ENCODE peak calls at places on chromosomes 12 and 14, in seven cellular contexts. E, L, C, J, G, R and H are unnamed samples.

GRCh38 chr12:75814856-75815754 is 216.5 kb downstream of the PHLDA1 start:
- DNase-seq in J (peak), G (peak), L (no peak), C (no peak), E (peak), R (peak), H (peak)

GRCh38 chr12:19978193-19978592 is 390.1 kb upstream of the PDE3A start:
- DNase-seq in G (no peak), R (no peak), C (no peak), E (no peak), J (peak), L (no peak), H (no peak)

GRCh38 chr14:42855159-42855558 is 1248.5 kb downstream of the LRFN5 start:
- DNase-seq in R (no peak), C (no peak), E (no peak), L (no peak), J (no peak), G (no peak), H (no peak)

GRCh38 chr14:60204843-60205774 is 39.9 kb upstream of the DHRS7 start:
- DNase-seq in G (no peak), L (no peak), C (no peak), J (no peak), R (no peak), E (no peak), H (no peak)

GRCh38 chr14:104289485-104289884 is 151.1 kb downstream of the KIF26A start:
- DNase-seq in R (no peak), C (no peak), E (no peak), J (no peak), G (no peak), L (peak), H (no peak)

GRCh38 chr12:54983536-54984102 is 943 bp downstream of the TESPA1 start:
- DNase-seq in J (no peak), L (no peak), R (no peak), E (no peak), C (no peak), G (no peak), H (no peak)

GRCh38 chr14:61765225-61765943 is 3.2 kb downstream of the SNAPC1 start:
- DNase-seq in L (no peak), G (no peak), E (no peak), R (no peak), C (no peak), J (no peak), H (no peak)

GRCh38 chr12:53825246-53826081 is 73.7 kb upstream of the CISTR start:
- DNase-seq in J (peak), E (no peak), R (no peak), L (no peak), G (no peak), C (no peak), H (no peak)

GRCh38 chr12:100219328-100220109 is 18.9 kb downstream of the ACTR6 start:
- DNase-seq in J (no peak), E (no peak), G (no peak), C (no peak), L (no peak), R (no peak), H (no peak)

GRCh38 chr12:103470664-103471063 is 25.1 kb downstream of the C12orf42 start:
- DNase-seq in R (no peak), G (no peak), C (no peak), E (no peak), L (no peak), J (peak), H (no peak)

GRCh38 chr12:104381721-104382480 is 74.8 kb upstream of the CHST11 start:
- DNase-seq in E (peak), R (peak), G (peak), J (peak), L (peak), C (peak), H (peak)

GRCh38 chr12:94710933-94711332 is 60.6 kb upstream of the TMCC3 start:
- DNase-seq in J (peak), R (no peak), E (no peak), G (no peak), L (no peak), C (no peak), H (peak)

GRCh38 chr14:42736408-42736807 is 1129.7 kb downstream of the LRFN5 start:
- DNase-seq in J (no peak), L (no peak), R (no peak), C (no peak), G (no peak), E (no peak), H (no peak)

GRCh38 chr14:102212356-102212755 is 72.7 kb downstream of the WDR20 start:
- DNase-seq in J (no peak), G (no peak), C (no peak), E (no peak), L (peak), R (no peak), H (no peak)

GRCh38 chr12:98799822-98800221 is 154.7 kb downstream of the APAF1 start:
- DNase-seq in E (no peak), R (no peak), G (no peak), L (no peak), J (no peak), C (no peak), H (no peak)

GRCh38 chr14:71604231-71604630 is 328.0 kb upstream of the RGS6 start:
- DNase-seq in G (no peak), E (no peak), J (no peak), R (no peak), C (no peak), L (no peak), H (no peak)

GRCh38 chr12:69484428-69484827 is 14.2 kb downstream of the FRS2 start:
- DNase-seq in R (no peak), C (no peak), L (no peak), J (no peak), G (no peak), E (no peak), H (peak)

GRCh38 chr14:75418779-75419768 is 8.7 kb upstream of the JDP2 start:
- DNase-seq in R (no peak), G (no peak), C (peak), E (no peak), J (peak), L (no peak), H (no peak)

GRCh38 chr14:41505491-41505890 is 101.2 kb upstream of the LRFN5 start:
- DNase-seq in J (no peak), E (no peak), L (no peak), G (no peak), R (no peak), C (no peak), H (no peak)

GRCh38 chr14:59130472-59130871 is 58.0 kb upstream of the DAAM1 start:
- DNase-seq in J (no peak), L (peak), R (no peak), E (no peak), C (no peak), G (no peak), H (no peak)

GRCh38 chr14:23365353-23366162 is 586 bp upstream of the EFS start:
- DNase-seq in L (no peak), C (no peak), J (no peak), G (no peak), R (no peak), E (no peak), H (no peak)

GRCh38 chr12:124498870-124499753 is 68.3 kb downstream of the NCOR2 start:
- DNase-seq in E (no peak), J (no peak), R (peak), G (no peak), C (no peak), L (no peak), H (no peak)

GRCh38 chr12:57377103-57377840 is 53.6 kb downstream of the R3HDM2 start:
- DNase-seq in C (no peak), R (no peak), L (no peak), G (no peak), J (no peak), E (no peak), H (peak)

GRCh38 chr12:128871516-128871892 is 18.2 kb downstream of the GLT1D1 start:
- DNase-seq in G (no peak), C (no peak), J (no peak), E (no peak), R (no peak), L (no peak), H (no peak)

GRCh38 chr14:102652194-102652593 is 59.7 kb downstream of the RCOR1 start:
- DNase-seq in L (no peak), R (no peak), C (no peak), J (no peak), E (no peak), G (no peak), H (no peak)

GRCh38 chr14:76768201-76768656 is 7.0 kb downstream of the VASH1 start:
- DNase-seq in C (peak), E (peak), G (no peak), J (no peak), R (peak), L (no peak), H (peak)
- TF ChIP-seq POLR2A in C (no peak), E (peak), G (no peak), J (no peak), R (no peak), L (no peak), H (peak)

DNA sequence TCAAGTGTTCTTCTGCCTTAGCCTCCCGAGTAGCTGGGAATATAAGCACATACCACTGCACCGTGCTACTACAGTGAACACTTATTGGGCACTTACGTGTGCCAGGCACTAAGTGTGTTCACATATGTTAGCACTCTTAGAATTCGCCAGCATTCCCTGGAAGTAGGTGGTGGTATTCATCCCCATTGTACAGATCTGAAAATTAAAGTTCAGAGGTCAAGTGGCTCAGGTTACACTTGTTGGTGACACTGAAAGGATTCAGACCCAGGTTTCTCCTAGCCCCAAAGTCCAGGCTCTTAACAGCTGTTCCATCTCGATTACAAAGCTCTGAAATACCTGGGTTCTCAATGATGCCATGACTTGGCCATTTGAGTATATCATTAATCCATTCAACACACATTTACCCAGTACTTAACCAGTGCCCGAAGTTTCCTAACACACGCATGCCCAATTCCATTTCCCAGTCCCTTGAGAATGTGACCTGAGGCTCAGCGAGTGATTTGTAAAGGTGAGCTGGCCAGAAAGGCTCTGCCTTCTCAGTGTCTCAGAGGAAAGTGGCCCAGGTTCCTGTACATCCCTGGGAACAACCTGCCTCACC is 4.8 kb downstream of the MVK start:
- DNase-seq in E (no peak), J (no peak), L (no peak), G (no peak), R (no peak), C (no peak), H (no peak)
- TF ChIP-seq POLR2A in E (no peak), J (no peak), L (no peak), G (no peak), R (no peak), C (no peak), H (no peak)

DNA sequence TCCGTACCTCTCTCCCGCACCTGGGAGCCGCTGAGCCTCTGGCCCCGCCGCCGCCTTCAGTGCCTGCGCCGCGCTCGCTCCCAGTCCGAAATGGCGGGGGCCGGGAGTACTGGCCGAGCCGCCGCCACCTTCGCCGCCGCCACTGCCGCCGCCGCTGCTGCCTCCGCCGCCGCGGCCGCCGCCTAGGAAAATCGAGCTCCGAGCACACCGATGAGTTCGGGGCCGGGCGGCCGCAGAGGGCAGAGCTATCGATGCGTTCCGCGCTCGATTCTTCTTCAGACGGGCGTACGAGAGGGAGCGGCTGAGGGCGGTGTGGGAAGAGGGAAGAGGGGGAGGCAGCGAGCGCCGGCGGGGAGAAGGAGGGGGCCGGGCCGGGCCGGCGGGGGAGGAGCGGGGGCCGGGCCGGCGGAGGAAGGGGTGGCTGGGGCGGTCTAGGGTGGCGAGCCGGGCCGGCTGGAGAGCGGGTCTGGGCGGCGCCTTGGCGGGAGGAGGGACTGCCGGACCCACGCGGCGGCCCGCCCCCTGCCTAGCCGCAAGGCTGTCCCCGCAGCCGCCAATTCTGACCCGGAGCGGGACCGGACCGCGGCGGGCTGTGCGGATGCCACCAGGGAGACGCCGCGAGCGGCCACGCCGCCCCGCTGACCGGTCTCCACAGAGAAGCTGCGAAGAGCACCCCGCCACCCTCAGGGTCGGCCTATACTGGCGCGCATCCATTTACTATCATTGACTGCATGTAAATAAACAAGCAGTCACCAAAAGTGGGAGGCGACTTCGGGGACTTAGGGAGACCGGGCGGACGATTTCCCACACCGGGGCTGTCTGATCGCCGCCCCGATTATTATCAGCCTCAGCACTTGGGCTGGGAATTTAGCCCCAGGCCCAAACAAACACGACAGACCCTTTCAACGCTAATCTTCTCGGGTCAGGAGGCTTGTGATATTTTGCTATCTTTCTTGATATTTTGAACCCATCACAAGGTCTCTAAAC is at the start of gene KRAS:
- DNase-seq in J (peak), G (peak), E (peak), R (peak), L (peak), C (peak), H (peak)
- TF ChIP-seq POLR2A in J (peak), G (peak), E (peak), R (peak), L (peak), C (no peak), H (peak)

GRCh38 chr12:9114946-9115345 is 773 bp downstream of the A2M start:
- DNase-seq in R (no peak), L (no peak), C (no peak), G (no peak), E (no peak), J (no peak), H (no peak)

GRCh38 chr12:9113296-9113986 is 2.3 kb downstream of the A2M start:
- DNase-seq in G (no peak), J (no peak), C (no peak), E (no peak), L (no peak), R (no peak), H (no peak)

GRCh38 chr12:9113987-9114309 is 1.8 kb downstream of the A2M start:
- DNase-seq in J (no peak), L (no peak), C (no peak), E (no peak), R (no peak), G (no peak), H (no peak)

GRCh38 chr12:9118161-9118560 is 2.4 kb upstream of the A2M start:
- DNase-seq in L (no peak), R (peak), G (no peak), J (no peak), C (no peak), E (no peak), H (no peak)

GRCh38 chr12:9115731-9116689 is at the start of gene A2M:
- DNase-seq in R (peak), E (peak), L (no peak), C (no peak), J (no peak), G (peak), H (no peak)
- TF ChIP-seq POLR2A in R (no peak), E (peak), L (no peak), C (no peak), J (no peak), G (no peak), H (no peak)

GRCh38 chr12:122864894-122865253 is 29.6 kb downstream of the HIP1R start:
- DNase-seq in L (no peak), G (no peak), C (no peak), R (no peak), J (no peak), E (no peak), H (no peak)

GRCh38 chr12:122860854-122861585 is 25.8 kb downstream of the HIP1R start:
- DNase-seq in R (no peak), G (no peak), J (no peak), C (no peak), E (no peak), L (no peak), H (no peak)

GRCh38 chr12:122862110-122862634 is 26.9 kb downstream of the HIP1R start:
- DNase-seq in G (no peak), C (no peak), J (no peak), L (peak), R (no peak), E (no peak), H (no peak)

GRCh38 chr12:122861586-122861970 is 26.3 kb downstream of the HIP1R start:
- DNase-seq in C (no peak), L (no peak), R (no peak), J (no peak), E (no peak), G (no peak), H (no peak)

GRCh38 chr12:122862872-122863701 is 27.8 kb downstream of the HIP1R start:
- DNase-seq in L (peak), G (no peak), E (no peak), C (no peak), J (no peak), R (no peak), H (no peak)
- TF ChIP-seq POLR2A in L (no peak), G (no peak), E (no peak), C (no peak), J (no peak), R (no peak), H (no peak)

GRCh38 chr14:95157195-95157986 is at the start of gene DICER1:
- DNase-seq in E (peak), C (peak), R (peak), G (peak), L (peak), J (peak), H (peak)
- TF ChIP-seq POLR2A in E (peak), C (peak), R (peak), G (peak), L (peak), J (peak), H (peak)

GRCh38 chr14:21023817-21024667 is 819 bp downstream of the NDRG2 start:
- DNase-seq in L (no peak), R (no peak), G (no peak), J (no peak), E (no peak), C (no peak), H (no peak)

GRCh38 chr14:21024668-21025373 is at the start of gene NDRG2:
- DNase-seq in E (peak), G (peak), L (peak), J (peak), C (peak), R (peak), H (peak)

GRCh38 chr14:21026988-21027315 is 2.1 kb upstream of the NDRG2 start:
- DNase-seq in R (no peak), J (no peak), C (no peak), G (peak), E (no peak), L (no peak), H (no peak)

GRCh38 chr14:21026251-21026987 is 1.6 kb upstream of the NDRG2 start:
- DNase-seq in R (no peak), C (no peak), E (no peak), L (peak), J (no peak), G (peak), H (no peak)

GRCh38 chr14:21025374-21026151 is 702 bp upstream of the NDRG2 start:
- DNase-seq in G (peak), C (no peak), J (no peak), R (peak), E (peak), L (peak), H (no peak)
- TF ChIP-seq POLR2A in G (peak), C (no peak), J (no peak), R (no peak), E (no peak), L (no peak), H (no peak)

GRCh38 chr12:95942106-95942531 is 295 bp downstream of the CCDC38 start:
- DNase-seq in R (no peak), E (no peak), L (no peak), G (no peak), C (no peak), J (no peak), H (no peak)

GRCh38 chr12:95940514-95940913 is 1.9 kb downstream of the CCDC38 start:
- DNase-seq in J (no peak), L (no peak), R (no peak), E (no peak), C (no peak), G (no peak), H (no peak)

GRCh38 chr12:95942532-95943230 is at the start of gene CCDC38:
- DNase-seq in J (peak), L (peak), G (peak), C (peak), E (peak), R (peak), H (peak)

GRCh38 chr12:95944108-95944704 is 1.1 kb downstream of the AMDHD1 start:
- DNase-seq in R (no peak), J (no peak), E (no peak), G (no peak), L (no peak), C (no peak), H (no peak)

DNA sequence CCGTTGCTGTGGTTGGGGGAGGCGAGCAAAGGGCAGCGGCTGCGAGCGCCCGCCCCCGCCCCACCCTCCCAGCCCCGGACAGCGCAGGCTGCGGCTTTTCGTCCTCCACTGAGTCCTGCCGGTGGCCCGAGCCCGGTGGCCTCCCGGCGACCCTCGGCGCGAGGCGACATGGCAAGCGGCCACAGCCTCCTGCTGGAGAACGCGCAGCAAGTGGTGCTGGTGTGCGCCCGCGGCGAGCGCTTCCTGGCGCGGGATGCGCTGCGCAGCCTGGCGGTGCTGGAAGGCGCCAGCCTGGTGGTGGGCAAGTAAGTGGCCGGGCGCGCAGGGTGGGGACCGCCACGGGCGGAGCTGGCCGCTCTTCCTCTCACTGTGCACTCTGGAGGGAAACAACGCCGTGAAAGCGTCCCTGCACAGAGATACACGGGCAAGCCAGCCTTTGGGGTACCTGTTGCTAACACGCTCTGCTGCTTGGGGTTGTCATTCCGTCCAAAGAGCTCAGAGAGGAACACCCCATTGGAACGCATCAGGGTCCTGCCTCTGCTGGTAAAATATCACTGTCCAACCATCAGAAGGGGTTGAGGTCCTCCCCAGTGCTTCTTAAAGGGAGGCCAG is at the start of gene AMDHD1:
- DNase-seq in C (peak), J (peak), E (peak), R (peak), G (no peak), L (peak), H (peak)
- TF ChIP-seq POLR2A in C (no peak), J (peak), E (no peak), R (no peak), G (no peak), L (no peak), H (peak)

GRCh38 chr12:3604281-3604680 is 113.3 kb downstream of the PRMT8 start:
- DNase-seq in L (peak), R (no peak), J (no peak), E (no peak), G (no peak), C (no peak), H (no peak)
- TF ChIP-seq POLR2A in L (no peak), R (no peak), J (no peak), E (no peak), G (no peak), C (no peak), H (no peak)